ENCODE peak calls at places on chromosome 10, in six cellular contexts. Y is WTC11; D is fibroblast of mammary gland; E is GM10248; V is prostate gland; F is CD8-positive, alpha-beta T cell. C is an unnamed sample.

GRCh38 chr10:110212119-110213006 is 5.0 kb downstream of the MXI1 start:
- DNase-seq in Y (no peak), D (no peak), E (peak), V (no peak), F (peak), C (no peak)

GRCh38 chr10:78184851-78185692 is 151.4 kb downstream of the RPS24 start:
- DNase-seq in Y (no peak), D (no peak), E (no peak), V (no peak), F (no peak), C (no peak)

GRCh38 chr10:20287951-20288350 is 471.7 kb downstream of the PLXDC2 start:
- DNase-seq in Y (no peak), D (no peak), E (no peak), V (no peak), F (no peak), C (no peak)

GRCh38 chr10:61642692-61643091 is 20.0 kb upstream of the CABCOCO1 start:
- DNase-seq in Y (no peak), D (peak), E (no peak), V (no peak), F (no peak), C (no peak)

GRCh38 chr10:33022090-33022489 is 64.1 kb upstream of the ITGB1 start:
- DNase-seq in Y (no peak), D (no peak), E (no peak), V (no peak), F (no peak), C (no peak)

GRCh38 chr10:103259989-103260388 is 14.3 kb downstream of the RPEL1 start:
- DNase-seq in Y (no peak), D (no peak), E (no peak), V (no peak), F (no peak), C (no peak)

GRCh38 chr10:329361-330099 is 194.3 kb downstream of the ZMYND11 start:
- DNase-seq in Y (peak), D (peak), E (no peak), V (peak), F (no peak), C (no peak)

GRCh38 chr10:96683065-96683464 is 37.2 kb downstream of the PIK3AP1 start:
- DNase-seq in Y (no peak), D (peak), E (no peak), V (no peak), F (no peak), C (no peak)

GRCh38 chr10:11110499-11110898 is 92.8 kb downstream of the CELF2 start:
- DNase-seq in Y (no peak), D (no peak), E (no peak), V (no peak), F (no peak), C (no peak)

GRCh38 chr10:82176571-82176970 is 301.6 kb downstream of the NRG3 start:
- DNase-seq in Y (no peak), D (no peak), E (no peak), V (no peak), F (no peak), C (no peak)

GRCh38 chr10:29023678-29024077 is 265.2 kb upstream of the LYZL1 start:
- DNase-seq in Y (no peak), D (no peak), E (no peak), V (no peak), F (no peak), C (no peak)

GRCh38 chr10:78552261-78552811 is 516.4 kb upstream of the ZMIZ1 start:
- DNase-seq in Y (no peak), D (peak), E (no peak), V (peak), F (no peak), C (no peak)

GRCh38 chr10:93062499-93063216 is 2.1 kb downstream of the CYP26C1 start:
- DNase-seq in Y (peak), D (peak), E (peak), V (no peak), F (no peak), C (peak)

GRCh38 chr10:91420868-91421267 is 10.7 kb downstream of the HECTD2 start:
- DNase-seq in Y (no peak), D (peak), E (no peak), V (no peak), F (no peak), C (no peak)

GRCh38 chr10:97138777-97139317 is 46.9 kb downstream of the SLIT1 start:
- DNase-seq in Y (no peak), D (no peak), E (no peak), V (no peak), F (no peak), C (no peak)

GRCh38 chr10:110305767-110306451 is 1.2 kb upstream of the SMNDC1 start:
- DNase-seq in Y (no peak), D (peak), E (peak), V (peak), F (peak), C (peak)

GRCh38 chr10:30911303-30911863 is 120.3 kb downstream of the ZNF438 start:
- DNase-seq in Y (no peak), D (no peak), E (no peak), V (no peak), F (no peak), C (no peak)

GRCh38 chr10:49111320-49111698 is 4.0 kb downstream of the VSTM4 start:
- DNase-seq in Y (no peak), D (no peak), E (no peak), V (no peak), F (no peak), C (no peak)

GRCh38 chr10:18523025-18523424 is 128.4 kb downstream of the NSUN6 start:
- DNase-seq in Y (no peak), D (no peak), E (no peak), V (no peak), F (no peak), C (no peak)

GRCh38 chr10:103709341-103709920 is 145.9 kb downstream of the SH3PXD2A start:
- DNase-seq in Y (no peak), D (peak), E (no peak), V (no peak), F (no peak), C (no peak)

GRCh38 chr10:102382871-102383270 is 12.6 kb upstream of the NFKB2 start:
- DNase-seq in Y (no peak), D (no peak), E (no peak), V (no peak), F (no peak), C (no peak)

GRCh38 chr10:8776926-8777625 is 722.6 kb downstream of the GATA3 start:
- DNase-seq in Y (no peak), D (no peak), E (no peak), V (no peak), F (no peak), C (no peak)

GRCh38 chr10:110993024-110993693 is 73.8 kb downstream of the SHOC2 start:
- DNase-seq in Y (no peak), D (peak), E (no peak), V (no peak), F (no peak), C (peak)

GRCh38 chr10:20846263-20846662 is 50.8 kb downstream of the NEBL start:
- DNase-seq in Y (no peak), D (no peak), E (no peak), V (no peak), F (no peak), C (no peak)

GRCh38 chr10:73768881-73769280 is 13.0 kb upstream of the CHCHD1 start:
- DNase-seq in Y (peak), D (no peak), E (peak), V (no peak), F (peak), C (no peak)

GRCh38 chr10:1715821-1716220 is 21.5 kb downstream of the ADARB2 start:
- DNase-seq in Y (peak), D (no peak), E (peak), V (peak), F (no peak), C (no peak)

GRCh38 chr10:114851336-114851735 is 29.8 kb downstream of the FHIP2A start:
- DNase-seq in Y (no peak), D (no peak), E (no peak), V (no peak), F (no peak), C (no peak)

GRCh38 chr10:56596257-56596656 is 235.2 kb upstream of the ZWINT start:
- DNase-seq in Y (no peak), D (no peak), E (no peak), V (no peak), F (no peak), C (peak)

GRCh38 chr10:72009430-72010081 is 45.4 kb downstream of the CHST3 start:
- DNase-seq in Y (no peak), D (peak), E (no peak), V (peak), F (no peak), C (no peak)

GRCh38 chr10:48655426-48656240 is 29.0 kb upstream of the WDFY4 start:
- DNase-seq in Y (no peak), D (peak), E (no peak), V (peak), F (no peak), C (no peak)

GRCh38 chr10:78738861-78739260 is 329.9 kb upstream of the ZMIZ1 start:
- DNase-seq in Y (no peak), D (no peak), E (no peak), V (no peak), F (no peak), C (no peak)

GRCh38 chr10:117541405-117541908 is 1.1 kb upstream of the EMX2 start:
- DNase-seq in Y (peak), D (peak), E (no peak), V (no peak), F (no peak), C (no peak)

GRCh38 chr10:87750001-87750651 is 67.9 kb downstream of the ATAD1 start:
- DNase-seq in Y (no peak), D (peak), E (no peak), V (no peak), F (no peak), C (no peak)

DNA sequence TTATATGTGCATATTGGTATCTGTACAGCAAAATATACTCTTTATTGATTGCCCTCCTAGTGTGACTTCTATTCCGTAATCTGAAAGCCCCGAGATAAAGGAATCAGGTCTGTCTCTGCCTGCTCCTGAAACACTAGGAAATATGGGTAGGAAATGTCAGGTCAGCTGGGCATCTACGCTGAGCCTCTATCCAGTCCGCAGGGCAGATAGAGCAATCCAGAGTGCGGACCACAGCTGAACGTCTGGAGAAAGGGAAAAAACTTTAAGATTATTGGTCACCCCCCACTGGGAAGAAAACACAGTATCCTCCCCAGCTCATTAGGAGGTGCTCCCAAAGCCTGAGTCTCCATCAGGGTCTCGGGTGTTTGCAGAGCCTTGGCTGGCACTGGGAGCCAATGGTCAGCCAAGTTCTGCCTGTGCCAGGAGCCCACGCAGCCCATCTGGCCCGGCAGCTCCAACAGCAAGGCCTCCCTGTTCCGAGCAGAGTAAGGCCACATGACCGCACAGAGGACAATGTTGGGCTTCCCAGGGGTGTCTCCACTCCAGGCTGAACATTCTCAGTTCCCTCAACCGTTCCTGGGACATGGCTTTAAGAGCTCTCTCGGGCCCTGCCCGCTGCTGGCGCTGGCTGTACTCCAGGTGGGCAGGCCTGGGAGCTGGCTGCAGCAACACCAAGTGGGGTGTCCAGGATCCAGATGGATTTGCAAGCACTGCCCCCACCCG is 7.6 kb downstream of the CTBP2 start:
- DNase-seq in Y (no peak), D (no peak), E (no peak), V (no peak), F (no peak), C (no peak)
- TF ChIP-seq CTCF in Y (no peak), D (no peak), E (no peak), V (no peak), F (no peak), C (no peak)

GRCh38 chr10:7408494-7409044 is 2.3 kb downstream of the SFMBT2 start:
- DNase-seq in Y (peak), D (peak), E (peak), V (peak), F (no peak), C (peak)
- TF ChIP-seq CTCF in Y (no peak), D (peak), E (peak), V (peak), F (peak), C (peak)

DNA sequence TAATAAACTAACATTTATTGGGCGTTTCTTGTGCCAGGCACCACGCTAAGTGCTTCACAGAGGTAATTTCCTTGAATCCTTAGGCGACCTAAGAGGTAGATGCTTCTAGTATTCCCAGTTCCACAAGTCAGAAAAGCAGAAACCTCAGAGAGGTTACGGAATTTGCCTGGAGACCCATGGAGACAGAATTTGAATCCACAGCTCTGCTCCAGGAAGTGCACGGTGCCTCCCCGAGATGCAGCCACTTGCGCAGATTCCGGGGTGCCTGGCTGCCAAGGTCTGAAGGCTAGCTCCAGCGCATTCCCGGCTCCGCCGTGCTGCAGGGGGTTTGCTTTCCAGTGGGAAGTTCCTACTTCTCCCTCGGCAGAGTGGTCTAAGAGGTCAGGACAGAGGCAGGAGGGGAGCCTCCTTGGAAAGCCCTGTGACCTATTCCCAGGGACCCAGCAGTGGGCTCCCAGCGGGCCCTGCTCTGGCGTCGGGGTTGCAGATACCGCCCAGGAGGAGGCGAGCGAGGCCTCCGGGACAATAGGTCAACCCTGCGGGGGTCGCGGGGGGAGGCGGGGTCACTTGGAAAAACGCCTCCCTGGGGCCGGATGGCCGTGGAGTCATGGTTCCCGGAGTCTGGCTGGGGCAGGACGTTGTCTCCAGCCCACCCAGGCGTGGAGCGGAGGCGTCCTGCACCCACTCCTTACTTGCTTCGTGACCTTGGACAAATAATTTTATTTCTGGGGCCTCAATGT is 10.1 kb upstream of the NKX2-3 start:
- DNase-seq in Y (peak), D (no peak), E (no peak), V (no peak), F (no peak), C (no peak)
- TF ChIP-seq CTCF in Y (no peak), D (no peak), E (no peak), V (no peak), F (no peak), C (no peak)

GRCh38 chr10:17116193-17116592 is 13.4 kb downstream of the CUBN start:
- DNase-seq in Y (no peak), D (no peak), E (no peak), V (no peak), F (no peak), C (no peak)

GRCh38 chr10:17123062-17123661 is 6.4 kb downstream of the CUBN start:
- DNase-seq in Y (no peak), D (peak), E (no peak), V (no peak), F (no peak), C (no peak)

GRCh38 chr10:17120711-17121110 is 8.9 kb downstream of the CUBN start:
- DNase-seq in Y (no peak), D (no peak), E (no peak), V (no peak), F (no peak), C (no peak)

GRCh38 chr10:17122052-17122451 is 7.6 kb downstream of the CUBN start:
- DNase-seq in Y (no peak), D (no peak), E (no peak), V (no peak), F (no peak), C (no peak)

GRCh38 chr10:17119845-17120244 is 9.8 kb downstream of the CUBN start:
- DNase-seq in Y (no peak), D (no peak), E (no peak), V (no peak), F (no peak), C (no peak)
- TF ChIP-seq CTCF in Y (no peak), D (no peak), E (no peak), V (no peak), F (no peak), C (no peak)

GRCh38 chr10:84837877-84838276 is 509.5 kb downstream of the CCSER2 start:
- DNase-seq in Y (no peak), D (no peak), E (no peak), V (no peak), F (no peak), C (no peak)

GRCh38 chr10:84845628-84846261 is 517.4 kb downstream of the CCSER2 start:
- DNase-seq in Y (peak), D (no peak), E (no peak), V (no peak), F (no peak), C (no peak)

GRCh38 chr10:84838851-84839250 is 510.5 kb downstream of the CCSER2 start:
- DNase-seq in Y (no peak), D (no peak), E (no peak), V (no peak), F (no peak), C (no peak)

GRCh38 chr10:84846646-84847045 is 518.3 kb downstream of the CCSER2 start:
- DNase-seq in Y (no peak), D (no peak), E (no peak), V (no peak), F (no peak), C (no peak)

GRCh38 chr10:84842593-84842992 is 514.2 kb downstream of the CCSER2 start:
- DNase-seq in Y (no peak), D (no peak), E (no peak), V (no peak), F (no peak), C (no peak)
- TF ChIP-seq CTCF in Y (no peak), D (no peak), E (no peak), V (no peak), F (no peak), C (no peak)

GRCh38 chr10:99630991-99631390 is 10.8 kb upstream of the SLC25A28 start:
- DNase-seq in Y (no peak), D (no peak), E (no peak), V (no peak), F (no peak), C (no peak)

GRCh38 chr10:99631496-99631895 is 11.3 kb upstream of the SLC25A28 start:
- DNase-seq in Y (no peak), D (peak), E (no peak), V (no peak), F (no peak), C (no peak)

GRCh38 chr10:99628923-99629624 is 8.8 kb upstream of the SLC25A28 start:
- DNase-seq in Y (no peak), D (no peak), E (no peak), V (no peak), F (no peak), C (no peak)

GRCh38 chr10:99629625-99629978 is 9.4 kb upstream of the SLC25A28 start:
- DNase-seq in Y (no peak), D (no peak), E (no peak), V (no peak), F (no peak), C (no peak)

GRCh38 chr10:99630439-99630838 is 10.2 kb upstream of the SLC25A28 start:
- DNase-seq in Y (no peak), D (peak), E (no peak), V (peak), F (no peak), C (no peak)
- TF ChIP-seq CTCF in Y (no peak), D (peak), E (peak), V (peak), F (no peak), C (peak)